ENCODE peak calls at places on chromosomes 1 and 21, in eight cellular contexts. One of them, this sample, is unnamed.

GRCh38 chr1:114353233-114353632 is 157.8 kb downstream of the TRIM33 start:
- DNase-seq in thoracic aorta: no peak
- DNase-seq in heart left ventricle: peak; percentile 59
- DNase-seq in CD8-positive, alpha-beta T cell: no peak
- DNase-seq in stomach: peak; percentile 36
- DNase-seq in kidney epithelial cell: peak; percentile 37
- DNase-seq in lower lobe of right lung: peak; percentile 56
- DNase-seq in OCI-LY7: peak; percentile 5
- DNase-seq in this sample: peak; percentile 47

GRCh38 chr1:192167941-192168685 is 9.9 kb downstream of the RGS18 start:
- DNase-seq in thoracic aorta: no peak
- DNase-seq in heart left ventricle: no peak
- DNase-seq in CD8-positive, alpha-beta T cell: no peak
- DNase-seq in stomach: no peak
- DNase-seq in kidney epithelial cell: no peak
- DNase-seq in lower lobe of right lung: no peak
- DNase-seq in OCI-LY7: no peak
- DNase-seq in this sample: no peak

GRCh38 chr21:41832230-41833137 is 46.7 kb downstream of the PRDM15 start:
- DNase-seq in thoracic aorta: no peak
- DNase-seq in heart left ventricle: no peak
- DNase-seq in CD8-positive, alpha-beta T cell: no peak
- DNase-seq in stomach: no peak
- DNase-seq in kidney epithelial cell: no peak
- DNase-seq in lower lobe of right lung: no peak
- DNase-seq in OCI-LY7: no peak
- DNase-seq in this sample: no peak

GRCh38 chr1:198374288-198374687 is 166.2 kb downstream of the ATP6V1G3 start:
- DNase-seq in thoracic aorta: no peak
- DNase-seq in heart left ventricle: no peak
- DNase-seq in CD8-positive, alpha-beta T cell: no peak
- DNase-seq in stomach: no peak
- DNase-seq in kidney epithelial cell: no peak
- DNase-seq in lower lobe of right lung: no peak
- DNase-seq in OCI-LY7: no peak
- DNase-seq in this sample: no peak

GRCh38 chr1:61644303-61644702 is 80.6 kb downstream of the TM2D1 start:
- DNase-seq in thoracic aorta: no peak
- DNase-seq in heart left ventricle: no peak
- DNase-seq in CD8-positive, alpha-beta T cell: no peak
- DNase-seq in stomach: no peak
- DNase-seq in kidney epithelial cell: no peak
- DNase-seq in lower lobe of right lung: no peak
- DNase-seq in OCI-LY7: no peak
- DNase-seq in this sample: no peak

GRCh38 chr1:118863688-118864087 is 124.5 kb downstream of the TBX15 start:
- DNase-seq in thoracic aorta: no peak
- DNase-seq in heart left ventricle: no peak
- DNase-seq in CD8-positive, alpha-beta T cell: no peak
- DNase-seq in stomach: no peak
- DNase-seq in kidney epithelial cell: no peak
- DNase-seq in lower lobe of right lung: no peak
- DNase-seq in OCI-LY7: no peak
- DNase-seq in this sample: no peak

GRCh38 chr1:206897175-206897574 is at the start of gene IL24:
- DNase-seq in thoracic aorta: no peak
- DNase-seq in heart left ventricle: no peak
- DNase-seq in CD8-positive, alpha-beta T cell: no peak
- DNase-seq in stomach: peak; percentile 20
- DNase-seq in kidney epithelial cell: no peak
- DNase-seq in lower lobe of right lung: no peak
- DNase-seq in OCI-LY7: no peak
- DNase-seq in this sample: no peak

GRCh38 chr1:34694383-34694782 is 60.5 kb upstream of the GJB5 start:
- DNase-seq in thoracic aorta: no peak
- DNase-seq in heart left ventricle: no peak
- DNase-seq in CD8-positive, alpha-beta T cell: no peak
- DNase-seq in stomach: no peak
- DNase-seq in kidney epithelial cell: no peak
- DNase-seq in lower lobe of right lung: no peak
- DNase-seq in OCI-LY7: no peak
- DNase-seq in this sample: no peak

GRCh38 chr1:184597652-184598357 is 156.9 kb downstream of the EDEM3 start:
- DNase-seq in thoracic aorta: no peak
- DNase-seq in heart left ventricle: no peak
- DNase-seq in CD8-positive, alpha-beta T cell: no peak
- DNase-seq in stomach: no peak
- DNase-seq in kidney epithelial cell: no peak
- DNase-seq in lower lobe of right lung: no peak
- DNase-seq in OCI-LY7: no peak
- DNase-seq in this sample: no peak

GRCh38 chr1:94949681-94950661 is 23.1 kb upstream of the CNN3 start:
- DNase-seq in thoracic aorta: no peak
- DNase-seq in heart left ventricle: no peak
- DNase-seq in CD8-positive, alpha-beta T cell: no peak
- DNase-seq in stomach: peak; percentile 66
- DNase-seq in kidney epithelial cell: no peak
- DNase-seq in lower lobe of right lung: no peak
- DNase-seq in OCI-LY7: no peak
- DNase-seq in this sample: peak; percentile 25

GRCh38 chr1:198889102-198889501 is 250.3 kb downstream of the PTPRC start:
- DNase-seq in thoracic aorta: no peak
- DNase-seq in heart left ventricle: no peak
- DNase-seq in CD8-positive, alpha-beta T cell: no peak
- DNase-seq in stomach: no peak
- DNase-seq in kidney epithelial cell: no peak
- DNase-seq in lower lobe of right lung: no peak
- DNase-seq in OCI-LY7: no peak
- DNase-seq in this sample: no peak

GRCh38 chr1:5798151-5798730 is 194.0 kb downstream of the NPHP4 start:
- DNase-seq in thoracic aorta: no peak
- DNase-seq in heart left ventricle: no peak
- DNase-seq in CD8-positive, alpha-beta T cell: no peak
- DNase-seq in stomach: no peak
- DNase-seq in kidney epithelial cell: no peak
- DNase-seq in lower lobe of right lung: no peak
- DNase-seq in OCI-LY7: no peak
- DNase-seq in this sample: no peak

GRCh38 chr1:231062500-231063270 is 22.6 kb upstream of the FAM89A start:
- DNase-seq in thoracic aorta: no peak
- DNase-seq in heart left ventricle: no peak
- DNase-seq in CD8-positive, alpha-beta T cell: no peak
- DNase-seq in stomach: no peak
- DNase-seq in kidney epithelial cell: no peak
- DNase-seq in lower lobe of right lung: no peak
- DNase-seq in OCI-LY7: no peak
- DNase-seq in this sample: no peak

GRCh38 chr1:173208146-173208545 is 1.0 kb upstream of the TNFSF4 start:
- DNase-seq in thoracic aorta: no peak
- DNase-seq in heart left ventricle: no peak
- DNase-seq in CD8-positive, alpha-beta T cell: no peak
- DNase-seq in stomach: no peak
- DNase-seq in kidney epithelial cell: no peak
- DNase-seq in lower lobe of right lung: no peak
- DNase-seq in OCI-LY7: no peak
- DNase-seq in this sample: no peak

GRCh38 chr1:244350027-244350426 is 101.7 kb downstream of the ADSS2 start:
- DNase-seq in thoracic aorta: no peak
- DNase-seq in heart left ventricle: no peak
- DNase-seq in CD8-positive, alpha-beta T cell: no peak
- DNase-seq in stomach: no peak
- DNase-seq in kidney epithelial cell: no peak
- DNase-seq in lower lobe of right lung: no peak
- DNase-seq in OCI-LY7: no peak
- DNase-seq in this sample: no peak

GRCh38 chr1:223831755-223832636 is 13.8 kb downstream of the TP53BP2 start:
- DNase-seq in thoracic aorta: no peak
- DNase-seq in heart left ventricle: no peak
- DNase-seq in CD8-positive, alpha-beta T cell: no peak
- DNase-seq in stomach: no peak
- DNase-seq in kidney epithelial cell: no peak
- DNase-seq in lower lobe of right lung: no peak
- DNase-seq in OCI-LY7: no peak
- DNase-seq in this sample: no peak

DNA sequence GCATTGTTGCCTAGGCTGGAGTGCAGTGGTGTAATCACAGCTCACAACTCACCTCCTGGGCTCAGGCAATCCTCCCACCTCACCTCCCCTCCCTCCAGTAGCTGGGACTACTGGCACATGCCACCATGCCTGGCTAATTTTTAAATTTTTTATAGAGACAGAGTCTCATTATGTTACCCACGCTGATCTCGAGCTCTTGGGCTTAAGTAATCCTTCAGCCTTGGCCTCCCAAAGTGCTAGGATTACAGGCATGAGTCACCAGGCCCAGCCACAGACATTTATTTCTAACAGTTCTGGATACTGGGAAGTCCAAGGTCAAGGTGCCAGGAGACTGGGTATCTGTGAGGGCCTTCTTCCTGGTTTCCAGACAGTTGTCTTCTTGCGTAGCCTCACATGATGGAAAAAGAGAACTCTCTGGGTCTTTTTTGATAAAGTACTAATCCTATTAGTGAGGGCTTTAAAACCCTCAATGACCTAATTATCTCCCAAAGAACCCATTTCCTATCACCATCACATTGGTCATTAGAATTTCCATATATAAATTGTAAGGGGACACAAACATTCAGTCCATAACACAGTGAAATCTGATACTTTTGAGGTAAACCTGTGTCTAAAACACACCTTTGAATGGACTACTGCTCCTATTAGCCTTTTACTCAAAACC is 67.9 kb downstream of the PHACTR4 start:
- DNase-seq in thoracic aorta: peak; percentile 9
- DNase-seq in heart left ventricle: no peak
- DNase-seq in CD8-positive, alpha-beta T cell: no peak
- DNase-seq in stomach: no peak
- DNase-seq in kidney epithelial cell: no peak
- DNase-seq in lower lobe of right lung: no peak
- DNase-seq in OCI-LY7: no peak
- DNase-seq in this sample: no peak
- H3K4me3 ChIP-seq in thoracic aorta: peak overlapping the region; percentile 71
- H3K4me3 ChIP-seq in heart left ventricle: no peak overlapping the region
- H3K4me3 ChIP-seq in CD8-positive, alpha-beta T cell: no peak overlapping the region
- H3K4me3 ChIP-seq in stomach: no peak overlapping the region
- H3K4me3 ChIP-seq in kidney epithelial cell: no peak overlapping the region
- H3K4me3 ChIP-seq in lower lobe of right lung: peak overlapping the region; percentile 48
- H3K4me3 ChIP-seq in OCI-LY7: no peak overlapping the region
- H3K4me3 ChIP-seq in this sample: no peak overlapping the region

GRCh38 chr1:23698466-23698865 is 6.9 kb downstream of the RPL11 start:
- DNase-seq in thoracic aorta: no peak
- DNase-seq in heart left ventricle: no peak
- DNase-seq in CD8-positive, alpha-beta T cell: no peak
- DNase-seq in stomach: no peak
- DNase-seq in kidney epithelial cell: no peak
- DNase-seq in lower lobe of right lung: no peak
- DNase-seq in OCI-LY7: no peak
- DNase-seq in this sample: no peak

GRCh38 chr1:23696335-23696989 is 4.9 kb downstream of the RPL11 start:
- DNase-seq in thoracic aorta: no peak
- DNase-seq in heart left ventricle: no peak
- DNase-seq in CD8-positive, alpha-beta T cell: no peak
- DNase-seq in stomach: no peak
- DNase-seq in kidney epithelial cell: no peak
- DNase-seq in lower lobe of right lung: no peak
- DNase-seq in OCI-LY7: no peak
- DNase-seq in this sample: no peak

GRCh38 chr1:23693599-23693998 is 2.0 kb downstream of the RPL11 start:
- DNase-seq in thoracic aorta: no peak
- DNase-seq in heart left ventricle: no peak
- DNase-seq in CD8-positive, alpha-beta T cell: no peak
- DNase-seq in stomach: no peak
- DNase-seq in kidney epithelial cell: no peak
- DNase-seq in lower lobe of right lung: no peak
- DNase-seq in OCI-LY7: no peak
- DNase-seq in this sample: no peak

GRCh38 chr1:23694371-23694770 is 2.8 kb downstream of the RPL11 start:
- DNase-seq in thoracic aorta: no peak
- DNase-seq in heart left ventricle: no peak
- DNase-seq in CD8-positive, alpha-beta T cell: no peak
- DNase-seq in stomach: no peak
- DNase-seq in kidney epithelial cell: no peak
- DNase-seq in lower lobe of right lung: no peak
- DNase-seq in OCI-LY7: no peak
- DNase-seq in this sample: no peak

DNA sequence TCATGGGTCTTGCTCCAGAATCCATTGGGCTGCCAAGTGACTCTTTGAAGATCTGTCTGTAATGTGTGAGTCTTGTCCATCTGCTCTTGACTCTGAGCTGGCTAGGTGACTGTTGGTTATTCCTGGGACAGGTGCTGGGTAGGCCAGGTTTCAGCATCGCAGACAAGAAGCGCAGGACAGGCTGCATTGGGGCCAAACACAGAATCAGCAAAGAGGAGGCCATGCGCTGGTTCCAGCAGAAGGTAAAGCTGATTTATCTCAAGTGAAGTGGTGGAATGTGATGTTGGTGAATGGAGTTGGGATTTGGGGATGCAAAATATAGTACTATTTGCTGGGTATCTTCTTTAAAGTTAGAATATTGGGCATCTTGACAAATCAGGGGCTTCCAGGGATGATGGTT is 4.1 kb downstream of the RPL11 start:
- DNase-seq in thoracic aorta: no peak
- DNase-seq in heart left ventricle: no peak
- DNase-seq in CD8-positive, alpha-beta T cell: no peak
- DNase-seq in stomach: no peak
- DNase-seq in kidney epithelial cell: no peak
- DNase-seq in lower lobe of right lung: no peak
- DNase-seq in OCI-LY7: no peak
- DNase-seq in this sample: no peak
- H3K4me3 ChIP-seq in thoracic aorta: no peak overlapping the region
- H3K4me3 ChIP-seq in heart left ventricle: no peak overlapping the region
- H3K4me3 ChIP-seq in CD8-positive, alpha-beta T cell: no peak overlapping the region
- H3K4me3 ChIP-seq in stomach: peak overlapping the region; percentile 14
- H3K4me3 ChIP-seq in kidney epithelial cell: no peak overlapping the region
- H3K4me3 ChIP-seq in lower lobe of right lung: no peak overlapping the region
- H3K4me3 ChIP-seq in OCI-LY7: peak overlapping the region; percentile 90
- H3K4me3 ChIP-seq in this sample: no peak overlapping the region

GRCh38 chr1:83950106-83950661 is 48.7 kb downstream of the TTLL7 start:
- DNase-seq in thoracic aorta: no peak
- DNase-seq in heart left ventricle: no peak
- DNase-seq in CD8-positive, alpha-beta T cell: no peak
- DNase-seq in stomach: no peak
- DNase-seq in kidney epithelial cell: no peak
- DNase-seq in lower lobe of right lung: no peak
- DNase-seq in OCI-LY7: no peak
- DNase-seq in this sample: no peak
- H3K4me3 ChIP-seq in thoracic aorta: peak overlapping the region; percentile 32
- H3K4me3 ChIP-seq in heart left ventricle: no peak overlapping the region
- H3K4me3 ChIP-seq in CD8-positive, alpha-beta T cell: no peak overlapping the region
- H3K4me3 ChIP-seq in stomach: no peak overlapping the region
- H3K4me3 ChIP-seq in kidney epithelial cell: no peak overlapping the region
- H3K4me3 ChIP-seq in lower lobe of right lung: no peak overlapping the region
- H3K4me3 ChIP-seq in OCI-LY7: no peak overlapping the region
- H3K4me3 ChIP-seq in this sample: no peak overlapping the region

DNA sequence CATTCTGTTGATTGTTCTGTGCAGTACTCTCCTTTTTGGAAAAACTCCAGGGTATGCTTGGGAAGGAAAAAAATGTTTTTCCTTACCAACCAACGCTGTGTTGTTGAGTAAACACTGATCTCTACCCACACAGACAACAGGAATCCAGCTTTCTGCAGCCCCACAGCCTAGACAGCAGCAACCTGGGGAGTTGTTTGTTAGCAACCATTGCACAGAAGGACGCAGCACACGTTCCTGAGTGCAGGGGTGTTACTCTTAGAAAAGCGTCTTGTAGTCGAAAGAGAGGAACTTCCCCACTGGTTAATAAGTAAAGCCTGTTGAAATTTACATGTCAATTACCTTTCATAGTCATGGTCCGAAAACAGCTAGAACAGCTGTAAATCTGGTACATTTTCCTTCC is 56.6 kb downstream of the SMYD2 start:
- DNase-seq in thoracic aorta: no peak
- DNase-seq in heart left ventricle: no peak
- DNase-seq in CD8-positive, alpha-beta T cell: no peak
- DNase-seq in stomach: no peak
- DNase-seq in kidney epithelial cell: peak; percentile 60
- DNase-seq in lower lobe of right lung: no peak
- DNase-seq in OCI-LY7: no peak
- DNase-seq in this sample: no peak
- H3K4me3 ChIP-seq in thoracic aorta: no peak overlapping the region
- H3K4me3 ChIP-seq in heart left ventricle: no peak overlapping the region
- H3K4me3 ChIP-seq in CD8-positive, alpha-beta T cell: no peak overlapping the region
- H3K4me3 ChIP-seq in stomach: no peak overlapping the region
- H3K4me3 ChIP-seq in kidney epithelial cell: no peak overlapping the region
- H3K4me3 ChIP-seq in lower lobe of right lung: no peak overlapping the region
- H3K4me3 ChIP-seq in OCI-LY7: no peak overlapping the region
- H3K4me3 ChIP-seq in this sample: no peak overlapping the region

This sample was measured in Jurkat, Clone E6-1.